ENCODE peak calls at places on chromosomes 7 and 10, in ten cellular contexts. One of them, this sample, is unnamed.

GRCh38 chr7:116977172-116977571 is 23.9 kb downstream of the ST7 start:
- DNase-seq in HTR-8/SVneo: no peak
- DNase-seq in Panc1: no peak
- DNase-seq in T-helper 2 cell: no peak
- DNase-seq in stimulated activated CD4-positive, alpha-beta T cell treated with anti-CD3 and anti-CD28 coated beads, Interleukin-12 subunit alpha, Interleukin-12 subunit beta, amount 100 ng/mL, for 24 hours: no peak
- DNase-seq in transverse colon: no peak
- DNase-seq in activated B cell treated with CpG ODN at 0.5 μM for 24 hours: no peak
- DNase-seq in A549: no peak
- DNase-seq in pancreas: no peak
- DNase-seq in body of pancreas: no peak
- DNase-seq in this sample: no peak

GRCh38 chr7:108972009-108972408 is 402.3 kb downstream of the DNAJB9 start:
- DNase-seq in activated B cell treated with CpG ODN at 0.5 μM for 24 hours: no peak
- DNase-seq in pancreas: no peak
- DNase-seq in T-helper 2 cell: no peak
- DNase-seq in transverse colon: no peak
- DNase-seq in body of pancreas: peak
- DNase-seq in Panc1: no peak
- DNase-seq in HTR-8/SVneo: no peak
- DNase-seq in A549: no peak
- DNase-seq in stimulated activated CD4-positive, alpha-beta T cell treated with anti-CD3 and anti-CD28 coated beads, Interleukin-12 subunit alpha, Interleukin-12 subunit beta, amount 100 ng/mL, for 24 hours: no peak
- DNase-seq in this sample: no peak

GRCh38 chr7:27863866-27864265 is 123.9 kb downstream of the TAX1BP1 start:
- DNase-seq in Panc1: no peak
- DNase-seq in stimulated activated CD4-positive, alpha-beta T cell treated with anti-CD3 and anti-CD28 coated beads, Interleukin-12 subunit alpha, Interleukin-12 subunit beta, amount 100 ng/mL, for 24 hours: no peak
- DNase-seq in HTR-8/SVneo: no peak
- DNase-seq in transverse colon: no peak
- DNase-seq in activated B cell treated with CpG ODN at 0.5 μM for 24 hours: no peak
- DNase-seq in body of pancreas: peak
- DNase-seq in A549: no peak
- DNase-seq in T-helper 2 cell: no peak
- DNase-seq in pancreas: peak
- DNase-seq in this sample: no peak

GRCh38 chr10:116756277-116756676 is 13.9 kb upstream of the HSPA12A start:
- DNase-seq in stimulated activated CD4-positive, alpha-beta T cell treated with anti-CD3 and anti-CD28 coated beads, Interleukin-12 subunit alpha, Interleukin-12 subunit beta, amount 100 ng/mL, for 24 hours: no peak
- DNase-seq in A549: no peak
- DNase-seq in T-helper 2 cell: no peak
- DNase-seq in Panc1: no peak
- DNase-seq in transverse colon: peak
- DNase-seq in body of pancreas: no peak
- DNase-seq in HTR-8/SVneo: no peak
- DNase-seq in activated B cell treated with CpG ODN at 0.5 μM for 24 hours: no peak
- DNase-seq in pancreas: no peak
- DNase-seq in this sample: no peak

GRCh38 chr10:62182171-62182570 is 86.5 kb downstream of the RTKN2 start:
- DNase-seq in T-helper 2 cell: peak
- DNase-seq in pancreas: no peak
- DNase-seq in A549: no peak
- DNase-seq in stimulated activated CD4-positive, alpha-beta T cell treated with anti-CD3 and anti-CD28 coated beads, Interleukin-12 subunit alpha, Interleukin-12 subunit beta, amount 100 ng/mL, for 24 hours: no peak
- DNase-seq in transverse colon: no peak
- DNase-seq in HTR-8/SVneo: no peak
- DNase-seq in body of pancreas: no peak
- DNase-seq in activated B cell treated with CpG ODN at 0.5 μM for 24 hours: no peak
- DNase-seq in Panc1: no peak
- DNase-seq in this sample: no peak

GRCh38 chr10:21173964-21174669 is 277.0 kb upstream of the NEBL start:
- DNase-seq in pancreas: peak
- DNase-seq in T-helper 2 cell: peak
- DNase-seq in body of pancreas: peak
- DNase-seq in transverse colon: peak
- DNase-seq in HTR-8/SVneo: peak
- DNase-seq in Panc1: no peak
- DNase-seq in A549: peak
- DNase-seq in activated B cell treated with CpG ODN at 0.5 μM for 24 hours: no peak
- DNase-seq in stimulated activated CD4-positive, alpha-beta T cell treated with anti-CD3 and anti-CD28 coated beads, Interleukin-12 subunit alpha, Interleukin-12 subunit beta, amount 100 ng/mL, for 24 hours: peak
- DNase-seq in this sample: peak

GRCh38 chr7:14303536-14303935 is 314.1 kb upstream of the ETV1 start:
- DNase-seq in T-helper 2 cell: no peak
- DNase-seq in HTR-8/SVneo: no peak
- DNase-seq in body of pancreas: no peak
- DNase-seq in pancreas: no peak
- DNase-seq in activated B cell treated with CpG ODN at 0.5 μM for 24 hours: no peak
- DNase-seq in Panc1: no peak
- DNase-seq in stimulated activated CD4-positive, alpha-beta T cell treated with anti-CD3 and anti-CD28 coated beads, Interleukin-12 subunit alpha, Interleukin-12 subunit beta, amount 100 ng/mL, for 24 hours: no peak
- DNase-seq in A549: no peak
- DNase-seq in transverse colon: no peak
- DNase-seq in this sample: no peak

GRCh38 chr10:93199221-93199681 is 125.6 kb downstream of the CYP26A1 start:
- DNase-seq in stimulated activated CD4-positive, alpha-beta T cell treated with anti-CD3 and anti-CD28 coated beads, Interleukin-12 subunit alpha, Interleukin-12 subunit beta, amount 100 ng/mL, for 24 hours: no peak
- DNase-seq in activated B cell treated with CpG ODN at 0.5 μM for 24 hours: no peak
- DNase-seq in transverse colon: peak
- DNase-seq in pancreas: no peak
- DNase-seq in body of pancreas: peak
- DNase-seq in Panc1: peak
- DNase-seq in T-helper 2 cell: no peak
- DNase-seq in A549: no peak
- DNase-seq in HTR-8/SVneo: peak
- DNase-seq in this sample: no peak

GRCh38 chr10:91590904-91591791 is 41.7 kb downstream of the PPP1R3C start:
- DNase-seq in activated B cell treated with CpG ODN at 0.5 μM for 24 hours: no peak
- DNase-seq in pancreas: peak
- DNase-seq in body of pancreas: peak
- DNase-seq in HTR-8/SVneo: no peak
- DNase-seq in T-helper 2 cell: no peak
- DNase-seq in A549: peak
- DNase-seq in Panc1: no peak
- DNase-seq in transverse colon: peak
- DNase-seq in stimulated activated CD4-positive, alpha-beta T cell treated with anti-CD3 and anti-CD28 coated beads, Interleukin-12 subunit alpha, Interleukin-12 subunit beta, amount 100 ng/mL, for 24 hours: no peak
- DNase-seq in this sample: no peak

GRCh38 chr7:55504093-55504859 is 68.0 kb downstream of the VOPP1 start:
- DNase-seq in pancreas: no peak
- DNase-seq in Panc1: no peak
- DNase-seq in transverse colon: no peak
- DNase-seq in T-helper 2 cell: no peak
- DNase-seq in body of pancreas: no peak
- DNase-seq in HTR-8/SVneo: no peak
- DNase-seq in stimulated activated CD4-positive, alpha-beta T cell treated with anti-CD3 and anti-CD28 coated beads, Interleukin-12 subunit alpha, Interleukin-12 subunit beta, amount 100 ng/mL, for 24 hours: no peak
- DNase-seq in activated B cell treated with CpG ODN at 0.5 μM for 24 hours: no peak
- DNase-seq in A549: no peak
- DNase-seq in this sample: no peak